ENCODE peak calls at places on chromosomes 2 and 18, in eight cellular contexts. V is K562, Z is transverse colon, I is SK-N-SH, Q is upper lobe of left lung, P is esophagus muscularis mucosa, G is suprapubic skin, C is HepG2. T is an unnamed sample.

GRCh38 chr18:72672364-72673151 is 128.4 kb upstream of the CBLN2 start:
- DNase-seq in Z (no peak), Q (no peak), G (no peak), P (no peak), I (peak), C (peak), V (peak), T (no peak)

GRCh38 chr2:16069933-16070647 is 129.7 kb downstream of the MYCN start:
- DNase-seq in Z (no peak), V (no peak), G (no peak), C (peak), I (no peak), Q (peak), P (no peak), T (no peak)

GRCh38 chr2:69013123-69013836 is at the start of gene ANTXR1:
- DNase-seq in I (peak), P (no peak), Q (peak), C (peak), G (peak), V (peak), Z (peak), T (peak)

GRCh38 chr2:207546822-207547221 is 17.1 kb downstream of the CREB1 start:
- DNase-seq in P (no peak), Q (no peak), I (no peak), V (no peak), C (no peak), G (no peak), Z (no peak), T (no peak)

GRCh38 chr2:60957643-60958042 is 59.9 kb upstream of the PEX13 start:
- DNase-seq in P (no peak), Q (no peak), Z (peak), G (no peak), C (no peak), V (no peak), I (no peak), T (peak)

GRCh38 chr2:218400167-218400929 is 680 bp downstream of the CTDSP1 start:
- DNase-seq in P (no peak), I (peak), C (no peak), Z (peak), G (peak), V (peak), Q (peak), T (no peak)

GRCh38 chr2:128086244-128086643 is 4.8 kb upstream of the UGGT1 start:
- DNase-seq in G (no peak), V (no peak), Q (no peak), I (no peak), P (no peak), C (peak), Z (no peak), T (no peak)

GRCh38 chr2:38806001-38806400 is 28.0 kb downstream of the GEMIN6 start:
- DNase-seq in V (no peak), G (no peak), Z (no peak), Q (no peak), I (no peak), C (no peak), P (no peak), T (no peak)

GRCh38 chr2:19219060-19219459 is 139.4 kb downstream of the OSR1 start:
- DNase-seq in V (no peak), C (no peak), G (no peak), I (no peak), Q (no peak), P (no peak), Z (no peak), T (no peak)

GRCh38 chr2:203446071-203446481 is 89.0 kb downstream of the RAPH1 start:
- DNase-seq in G (no peak), Q (no peak), I (no peak), P (no peak), V (peak), C (no peak), Z (no peak), T (no peak)

GRCh38 chr2:61117534-61117933 is 44.5 kb upstream of the C2orf74 start:
- DNase-seq in Z (no peak), V (no peak), P (no peak), I (no peak), Q (no peak), G (no peak), C (no peak), T (no peak)

GRCh38 chr2:55314985-55315384 is 46.0 kb upstream of the MTIF2 start:
- DNase-seq in P (no peak), Z (no peak), I (no peak), V (no peak), C (no peak), Q (no peak), G (no peak), T (no peak)

GRCh38 chr2:223930002-223930976 is 14.8 kb downstream of the WDFY1 start:
- DNase-seq in Z (peak), P (no peak), V (peak), I (peak), C (peak), G (no peak), Q (peak), T (peak)

GRCh38 chr18:6982398-6982797 is 135.2 kb downstream of the LAMA1 start:
- DNase-seq in Q (no peak), Z (no peak), P (peak), G (no peak), I (no peak), C (no peak), V (no peak), T (no peak)

GRCh38 chr2:224333631-224334030 is 68.3 kb downstream of the FAM124B start:
- DNase-seq in P (no peak), V (no peak), Q (no peak), G (no peak), Z (no peak), I (no peak), C (no peak), T (no peak)

GRCh38 chr2:118202707-118203303 is 114.5 kb downstream of the INSIG2 start:
- DNase-seq in C (peak), I (peak), Z (peak), P (peak), V (peak), Q (no peak), G (no peak), T (no peak)

GRCh38 chr2:207533609-207534008 is 3.8 kb downstream of the CREB1 start:
- DNase-seq in I (no peak), V (no peak), Z (no peak), Q (no peak), C (no peak), G (no peak), P (no peak), T (no peak)

GRCh38 chr18:75111673-75112485 is 97.1 kb downstream of the PTGR3 start:
- DNase-seq in Z (no peak), I (no peak), V (no peak), C (no peak), G (no peak), Q (no peak), P (no peak), T (no peak)

GRCh38 chr18:45877403-45877802 is 51.9 kb downstream of the SIGLEC15 start:
- DNase-seq in I (no peak), Q (no peak), Z (no peak), P (no peak), G (no peak), C (no peak), V (no peak), T (no peak)

GRCh38 chr2:174036825-174037224 is 71.7 kb upstream of the SP3 start:
- DNase-seq in I (no peak), C (no peak), P (no peak), G (no peak), V (no peak), Q (no peak), Z (no peak), T (no peak)

DNA sequence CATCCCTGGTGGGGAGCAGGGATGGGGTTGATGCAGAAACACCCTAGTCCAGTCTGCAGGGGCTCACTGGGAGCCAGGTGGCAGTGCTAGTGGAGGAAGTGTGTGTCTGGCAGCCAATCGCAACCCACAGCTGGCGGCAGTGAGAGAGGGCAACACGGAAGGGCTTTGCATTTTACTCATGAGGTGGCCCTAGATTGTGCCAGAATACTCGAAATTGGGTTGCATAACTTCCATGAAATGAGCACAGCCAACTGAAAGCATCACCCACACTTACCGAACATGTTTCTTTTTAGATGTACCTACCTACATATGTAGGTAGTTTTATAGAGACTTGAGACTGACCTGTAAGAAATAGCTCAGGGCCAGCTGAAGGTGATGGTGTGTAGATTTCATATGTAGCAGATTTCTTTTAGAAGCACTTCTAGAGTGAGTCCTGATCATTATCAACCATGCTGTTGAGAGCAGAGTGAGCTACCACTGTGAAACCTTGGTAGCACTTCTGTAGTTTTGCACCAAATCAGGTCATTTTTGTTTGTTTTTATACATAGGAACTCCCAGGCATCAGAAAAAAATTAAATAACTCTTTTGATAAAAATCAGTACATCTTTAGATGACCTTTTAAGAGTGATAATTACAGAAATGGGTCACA is 13.0 kb downstream of the IL18R1 start:
- DNase-seq in Q (no peak), Z (no peak), C (no peak), P (no peak), I (no peak), G (no peak), V (no peak), T (no peak)
- TF ChIP-seq POLR2AphosphoS5 in Q (no peak), Z (no peak), C (no peak), P (no peak), I (no peak), G (no peak), V (no peak), T (no peak)

GRCh38 chr18:54776282-54776977 is 51.8 kb upstream of the RAB27B start:
- DNase-seq in G (no peak), P (no peak), Z (no peak), C (peak), V (no peak), Q (no peak), I (no peak), T (no peak)
- TF ChIP-seq EP300 in G (no peak), P (no peak), Z (no peak), C (no peak), V (no peak), Q (no peak), I (peak), T (no peak)

GRCh38 chr18:22167471-22168151 is 1.8 kb upstream of the GATA6 start:
- DNase-seq in P (no peak), I (peak), Z (peak), C (no peak), G (no peak), Q (peak), V (no peak), T (no peak)
- TF ChIP-seq POLR2AphosphoS5 in P (peak), I (no peak), Z (peak), C (no peak), G (no peak), Q (peak), V (no peak), T (peak)

DNA sequence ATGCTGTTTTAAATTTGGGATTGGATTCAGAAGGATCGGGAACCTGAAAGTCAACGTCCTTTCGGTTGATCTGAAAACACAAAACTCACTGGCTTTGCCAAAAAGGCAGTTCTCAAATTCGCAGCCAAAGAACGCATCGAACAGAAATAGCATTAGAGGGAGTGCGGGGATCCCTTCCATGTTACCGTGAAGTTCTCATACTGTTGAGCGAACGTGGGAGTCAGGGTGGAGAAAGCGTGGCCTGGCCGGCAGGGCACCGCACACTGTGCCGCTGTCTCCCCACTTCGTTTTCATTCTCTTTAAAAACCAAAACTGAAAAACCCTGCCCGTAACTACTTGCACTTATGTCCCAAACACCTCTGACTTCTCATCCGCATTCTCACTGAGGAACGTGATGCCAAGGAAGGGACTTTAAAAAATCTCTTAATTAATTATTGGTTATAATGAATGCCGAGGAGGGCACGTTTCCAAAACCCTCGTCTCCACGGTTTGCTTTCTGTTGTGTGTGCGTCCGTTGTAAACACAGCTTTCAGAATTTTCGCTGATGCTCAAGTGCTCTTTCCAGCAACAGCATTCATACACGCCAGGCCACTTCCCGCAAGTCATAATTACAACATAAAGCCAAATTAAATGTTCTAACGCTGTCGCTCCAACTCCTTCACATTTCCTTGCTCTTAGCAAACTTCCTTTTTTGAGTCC is 60.9 kb upstream of the TWIST2 start:
- DNase-seq in V (no peak), I (no peak), G (no peak), P (no peak), Q (no peak), Z (no peak), C (no peak), T (no peak)
- TF ChIP-seq EP300 in V (no peak), I (no peak), G (no peak), P (no peak), Q (no peak), Z (no peak), C (no peak), T (no peak)

DNA sequence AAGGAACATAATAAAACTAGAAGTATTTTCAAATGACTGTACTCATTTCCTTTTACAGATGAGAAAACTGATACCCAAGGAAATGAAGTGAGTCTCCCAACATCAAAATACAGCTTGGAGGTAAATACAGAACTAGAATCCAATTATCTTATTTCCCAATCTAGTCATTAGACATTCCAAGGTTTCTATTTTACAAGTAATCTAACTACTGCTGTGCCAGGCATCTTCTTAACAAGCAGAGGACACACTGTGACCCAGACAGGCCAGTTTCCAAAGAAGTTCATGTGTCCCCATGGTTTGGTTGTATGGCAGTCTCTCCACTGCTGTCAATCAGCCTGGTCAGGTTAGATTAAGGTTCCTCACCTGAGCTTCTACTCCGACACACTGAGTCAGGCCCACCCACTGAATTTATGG is 143.5 kb downstream of the THADA start:
- DNase-seq in V (no peak), Z (no peak), P (no peak), G (no peak), C (no peak), I (no peak), Q (no peak), T (no peak)
- TF ChIP-seq POLR2AphosphoS5 in V (no peak), Z (no peak), P (no peak), G (no peak), C (no peak), I (peak), Q (no peak), T (no peak)

DNA sequence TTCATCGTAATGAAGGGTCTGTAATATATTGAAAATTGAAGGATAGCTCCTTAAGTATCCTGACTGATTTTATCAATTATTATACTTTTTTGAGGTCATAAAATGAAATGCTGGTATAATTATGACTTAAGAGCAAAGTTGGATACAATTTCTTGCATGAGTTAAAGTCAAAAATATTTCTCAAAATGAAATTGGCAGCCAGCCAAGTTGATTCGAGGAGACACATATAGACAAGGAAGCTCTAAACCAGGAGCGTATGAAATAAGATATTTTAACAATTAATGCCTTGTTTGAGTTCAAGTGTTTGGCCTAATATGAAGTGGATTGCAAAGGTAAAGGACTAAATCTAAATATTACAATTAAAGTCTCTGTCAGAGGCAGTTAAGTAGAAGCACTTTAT is 260.4 kb upstream of the DSEL start:
- DNase-seq in C (no peak), Z (no peak), G (no peak), V (no peak), P (no peak), Q (no peak), I (no peak), T (no peak)
- TF ChIP-seq EP300 in C (no peak), Z (no peak), G (no peak), V (no peak), P (no peak), Q (no peak), I (peak), T (no peak)

DNA sequence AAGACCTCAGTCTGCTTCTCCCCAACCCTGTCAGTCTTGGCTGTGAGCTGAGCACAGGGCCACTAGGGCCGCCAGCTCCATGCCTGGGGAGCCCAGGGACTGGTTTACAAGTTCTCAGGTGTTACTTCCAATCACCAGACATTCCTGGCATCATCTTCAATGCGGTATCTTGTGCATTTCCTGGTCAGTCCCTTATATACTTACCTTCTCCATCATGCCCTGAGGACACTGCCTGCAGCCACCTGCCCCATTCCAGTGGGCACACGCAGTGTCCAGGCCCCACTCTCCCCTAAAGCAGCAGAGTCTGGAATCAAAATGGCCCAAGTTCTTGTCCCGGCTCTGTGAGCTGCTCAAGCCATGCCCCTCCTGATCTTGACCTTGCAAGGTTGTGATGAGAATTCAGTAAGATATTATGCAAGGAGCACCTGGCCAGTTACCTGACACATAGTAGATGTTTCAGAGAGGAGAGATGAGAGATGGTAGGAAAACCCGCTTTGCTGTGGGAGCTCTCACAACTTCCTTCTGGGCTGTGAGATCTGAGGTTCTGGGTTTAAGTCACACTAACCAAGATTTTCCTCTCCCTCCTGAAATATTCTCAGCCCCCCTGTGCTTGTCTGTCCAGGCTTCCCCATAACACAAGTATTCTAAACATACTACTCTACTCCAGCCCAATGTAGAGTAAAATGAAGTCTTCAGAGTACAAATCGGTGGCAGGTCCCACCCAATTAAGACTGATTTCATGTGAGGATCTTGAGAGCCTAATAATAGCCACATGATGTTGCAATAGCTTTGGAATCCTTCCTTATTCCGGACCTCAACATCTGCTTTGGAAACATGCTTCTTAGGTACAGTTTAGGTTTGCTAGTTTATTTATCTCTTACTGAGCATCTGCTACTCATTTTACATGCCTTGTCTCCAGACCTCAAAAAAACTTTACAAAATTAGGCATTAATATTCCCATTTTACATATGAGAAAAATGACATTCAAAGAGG is 207.6 kb upstream of the RAB6C start:
- DNase-seq in C (no peak), I (no peak), P (peak), Q (peak), Z (no peak), V (no peak), G (no peak), T (no peak)
- TF ChIP-seq POLR2AphosphoS5 in C (no peak), I (no peak), P (no peak), Q (no peak), Z (no peak), V (no peak), G (no peak), T (no peak)

DNA sequence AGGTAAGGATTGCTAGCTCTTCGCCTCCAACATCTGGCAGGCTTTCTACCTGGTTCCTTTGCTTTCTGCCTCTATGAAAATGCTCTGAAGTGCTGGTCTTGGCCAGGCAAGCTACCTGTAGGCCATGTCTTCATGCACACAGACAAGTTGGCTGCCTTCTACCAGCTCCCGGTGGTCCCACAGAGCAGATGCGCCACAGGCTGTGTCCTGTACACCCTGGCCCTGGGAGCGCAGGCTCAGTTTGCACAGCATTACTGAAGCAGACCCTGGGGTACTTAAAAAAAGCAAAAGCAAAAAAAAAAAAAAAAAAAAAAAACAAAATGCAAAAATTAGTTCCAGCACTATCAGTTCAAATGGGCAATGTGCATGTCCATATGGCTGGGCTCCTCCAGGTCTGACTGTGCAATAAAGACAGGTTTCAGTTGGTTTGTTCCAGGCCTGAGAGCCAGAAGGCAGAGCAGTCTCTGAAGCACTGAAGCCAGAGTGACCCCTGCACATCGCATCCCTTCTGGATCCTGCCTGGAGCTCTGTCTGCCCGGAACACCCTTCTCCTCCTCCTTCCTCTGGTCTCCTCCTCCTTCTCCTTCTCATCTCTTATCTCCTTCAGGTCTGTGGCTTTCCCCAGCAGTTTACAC is 288.0 kb upstream of the REV1 start:
- DNase-seq in Q (peak), P (peak), V (no peak), Z (no peak), G (no peak), C (no peak), I (no peak), T (no peak)
- TF ChIP-seq EP300 in Q (no peak), P (no peak), V (no peak), Z (no peak), G (no peak), C (no peak), I (no peak), T (no peak)

DNA sequence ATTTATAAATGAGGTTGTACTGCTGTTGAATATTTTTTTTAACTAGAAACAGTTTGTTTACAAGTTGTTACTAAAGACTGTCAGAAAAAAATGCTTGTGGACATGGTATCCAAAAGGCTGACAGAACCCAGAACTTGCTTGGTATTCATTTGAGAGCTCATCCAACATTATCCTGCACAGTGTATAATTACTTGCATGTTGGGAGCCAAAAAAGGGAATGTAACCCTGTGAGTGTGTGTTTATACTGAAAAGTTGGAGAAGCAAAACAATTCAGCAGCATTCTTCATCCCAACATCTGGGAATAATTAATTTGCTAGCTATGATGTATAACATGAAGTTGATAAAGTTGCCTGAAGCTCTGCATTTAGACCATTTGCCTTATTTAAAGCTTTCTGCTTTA is 42.1 kb upstream of the EHBP1 start:
- DNase-seq in Z (no peak), Q (no peak), V (no peak), G (no peak), P (no peak), I (peak), C (no peak), T (no peak)
- TF ChIP-seq POLR2AphosphoS5 in Z (peak), Q (no peak), V (no peak), G (no peak), P (peak), I (peak), C (no peak), T (peak)

T was measured in stomach.